ENCODE peak calls at places on chromosome 6, in nine cellular contexts. Q, M, J, F, D, V, G, H and C are unnamed samples.

GRCh38 chr6:51655517-51655916 is 431.9 kb downstream of the PKHD1 start:
- DNase-seq in Q (no peak), M (no peak), J (no peak), F (no peak), D (no peak), V (no peak), G (no peak), H (no peak), C (no peak)

GRCh38 chr6:148203281-148203925 is 139.2 kb upstream of the SASH1 start:
- DNase-seq in Q (no peak), M (no peak), J (peak; percentile 47), F (no peak), D (no peak), V (peak; percentile 97), G (no peak), H (no peak), C (no peak)

GRCh38 chr6:150599199-150600002 is at the start of gene PLEKHG1:
- DNase-seq in Q (peak; percentile 53), M (peak; percentile 78), J (peak; percentile 36), F (peak; percentile 59), D (peak; percentile 74), V (no peak), G (peak; percentile 92), H (peak; percentile 70), C (peak; percentile 76)

GRCh38 chr6:107676002-107676401 is 148.1 kb downstream of the SCML4 start:
- DNase-seq in Q (no peak), M (no peak), J (no peak), F (no peak), D (no peak), V (no peak), G (no peak), H (no peak), C (no peak)

GRCh38 chr6:4994741-4995140 is 9.1 kb downstream of the RPP40 start:
- DNase-seq in Q (no peak), M (no peak), J (no peak), F (no peak), D (no peak), V (no peak), G (no peak), H (no peak), C (no peak)

GRCh38 chr6:165774903-165775608 is 112.0 kb upstream of the PDE10A start:
- DNase-seq in Q (no peak), M (peak; percentile 51), J (peak; percentile 46), F (no peak), D (no peak), V (no peak), G (no peak), H (no peak), C (no peak)

GRCh38 chr6:29552512-29553051 is 7.0 kb downstream of the UBD start:
- DNase-seq in Q (no peak), M (no peak), J (peak; percentile 91), F (peak; percentile 34), D (no peak), V (peak; percentile 29), G (no peak), H (peak; percentile 55), C (no peak)

GRCh38 chr6:54981276-54981609 is 134.7 kb downstream of the FAM83B start:
- DNase-seq in Q (no peak), M (no peak), J (no peak), F (no peak), D (no peak), V (no peak), G (no peak), H (no peak), C (no peak)

GRCh38 chr6:98946877-98947410 is 802 bp downstream of the FBXL4 start:
- DNase-seq in Q (no peak), M (no peak), J (peak; percentile 28), F (peak; percentile 31), D (no peak), V (no peak), G (peak; percentile 70), H (peak; percentile 49), C (no peak)

GRCh38 chr6:37516076-37516919 is 16.6 kb upstream of the CCDC167 start:
- DNase-seq in Q (no peak), M (no peak), J (no peak), F (peak; percentile 79), D (no peak), V (no peak), G (peak; percentile 82), H (peak; percentile 58), C (no peak)

GRCh38 chr6:144477841-144478240 is 192.7 kb downstream of the UTRN start:
- DNase-seq in Q (no peak), M (no peak), J (no peak), F (no peak), D (no peak), V (no peak), G (no peak), H (no peak), C (no peak)

GRCh38 chr6:121879149-121879548 is 443.7 kb downstream of the GJA1 start:
- DNase-seq in Q (no peak), M (no peak), J (peak; percentile 86), F (no peak), D (no peak), V (peak; percentile 63), G (no peak), H (no peak), C (no peak)

GRCh38 chr6:83574783-83575182 is 62.4 kb downstream of the PRSS35 start:
- DNase-seq in Q (no peak), M (peak; percentile 6), J (no peak), F (no peak), D (no peak), V (no peak), G (no peak), H (no peak), C (no peak)

GRCh38 chr6:54493138-54493537 is 184.9 kb downstream of the TINAG start:
- DNase-seq in Q (no peak), M (no peak), J (peak; percentile 59), F (no peak), D (no peak), V (peak; percentile 51), G (no peak), H (no peak), C (no peak)

GRCh38 chr6:42012501-42013133 is 37.7 kb upstream of the TAF8 start:
- DNase-seq in Q (no peak), M (no peak), J (peak; percentile 32), F (no peak), D (no peak), V (no peak), G (no peak), H (no peak), C (no peak)

GRCh38 chr6:42009844-42010184 is 40.5 kb upstream of the TAF8 start:
- DNase-seq in Q (no peak), M (no peak), J (no peak), F (no peak), D (no peak), V (no peak), G (no peak), H (no peak), C (no peak)

GRCh38 chr6:42010909-42011308 is 39.4 kb upstream of the TAF8 start:
- DNase-seq in Q (no peak), M (no peak), J (no peak), F (no peak), D (no peak), V (no peak), G (no peak), H (no peak), C (no peak)

GRCh38 chr6:42007753-42008528 is 42.4 kb upstream of the TAF8 start:
- DNase-seq in Q (no peak), M (no peak), J (no peak), F (no peak), D (no peak), V (no peak), G (no peak), H (peak; percentile 59), C (no peak)

DNA sequence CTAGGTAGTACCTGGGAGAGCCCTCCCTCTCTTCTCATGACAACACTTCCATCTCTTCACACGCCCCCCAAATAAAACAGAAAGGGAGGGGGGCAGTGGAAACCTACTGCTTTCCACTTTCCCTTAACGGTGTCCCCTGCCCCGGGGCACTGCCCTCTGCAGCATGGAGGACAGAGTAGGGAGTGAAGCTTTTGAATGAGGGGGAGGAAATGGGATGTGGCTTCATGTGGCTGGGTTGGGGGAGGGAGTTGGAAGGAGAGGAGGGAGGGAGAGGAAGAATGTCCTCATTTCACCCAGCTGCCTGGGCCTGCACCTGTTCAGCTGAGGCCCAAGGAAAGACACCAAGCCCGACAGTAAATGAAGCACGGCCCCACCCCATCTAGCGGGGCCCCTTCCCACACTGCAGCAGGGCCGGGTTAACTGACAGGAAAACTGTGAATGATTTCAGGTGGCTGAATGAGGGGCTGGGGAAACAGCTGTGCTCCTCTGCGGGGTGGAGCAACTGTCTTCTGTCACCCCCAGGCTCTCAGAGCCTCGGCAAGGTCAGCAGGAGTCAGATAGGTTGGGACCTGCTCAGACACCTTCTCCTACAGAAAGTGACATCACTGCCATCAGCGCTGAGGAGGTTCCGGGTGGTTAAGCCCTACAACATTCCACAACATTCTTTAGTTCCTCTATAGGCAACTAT is 40.0 kb upstream of the TAF8 start:
- DNase-seq in Q (no peak), M (no peak), J (no peak), F (no peak), D (no peak), V (no peak), G (no peak), H (peak; percentile 97), C (no peak)
- TF ChIP-seq CTCF in Q (no peak), M (no peak), J (no peak), F (no peak), D (no peak), V (no peak), G (no peak), H (no peak), C (no peak)

DNA sequence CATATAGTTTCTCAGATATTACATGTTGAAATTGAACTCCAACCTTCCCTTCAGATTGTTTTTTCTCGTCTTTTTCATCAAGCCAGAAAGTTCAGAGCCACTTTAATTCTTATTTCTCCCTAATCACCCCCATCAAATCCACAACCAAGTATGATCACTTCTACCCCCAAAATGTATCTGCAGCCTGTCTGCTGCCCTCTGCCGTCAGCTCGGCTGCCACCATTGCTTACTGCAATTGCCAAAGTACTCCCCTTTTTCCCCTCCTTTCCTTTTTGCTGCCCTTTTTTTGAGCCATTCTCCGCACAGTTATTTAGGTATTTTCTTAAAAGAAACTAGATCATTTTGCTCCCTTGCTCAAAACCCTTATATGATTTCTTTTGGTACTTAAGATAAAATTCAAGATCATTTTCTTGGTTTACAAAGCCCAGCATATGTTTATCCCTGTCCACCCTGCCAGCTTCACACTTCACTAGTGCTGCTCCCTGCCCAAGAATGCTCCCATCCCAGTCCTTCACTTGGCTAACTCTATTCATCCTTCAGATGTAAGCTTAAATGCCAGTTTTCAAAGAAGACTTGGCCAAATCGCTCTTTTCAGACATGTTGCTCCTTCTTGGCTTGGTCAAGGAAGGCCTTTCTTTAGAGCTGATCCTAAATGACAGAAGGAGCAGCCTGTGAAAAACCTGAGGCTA is 63.6 kb downstream of the SH3BGRL2 start:
- DNase-seq in Q (no peak), M (no peak), J (no peak), F (no peak), D (no peak), V (no peak), G (no peak), H (no peak), C (no peak)
- TF ChIP-seq CTCF in Q (no peak), M (peak; percentile 23), J (peak; percentile 41), F (no peak), D (no peak), V (peak; percentile 41), G (no peak), H (no peak), C (no peak)

GRCh38 chr6:408599-409102 is 17.1 kb downstream of the IRF4 start:
- DNase-seq in Q (no peak), M (peak; percentile 56), J (peak; percentile 77), F (peak; percentile 61), D (no peak), V (no peak), G (no peak), H (peak; percentile 55), C (no peak)
- TF ChIP-seq CTCF in Q (peak; percentile 37), M (peak; percentile 35), J (peak; percentile 66), F (peak; percentile 64), D (peak; percentile 16), V (peak; percentile 30), G (no peak), H (peak; percentile 17), C (no peak)

GRCh38 chr6:158910484-158911075 is 89.4 kb downstream of the RSPH3 start:
- DNase-seq in Q (no peak), M (no peak), J (no peak), F (no peak), D (no peak), V (no peak), G (no peak), H (no peak), C (peak; percentile 36)
- TF ChIP-seq CTCF in Q (no peak), M (no peak), J (no peak), F (no peak), D (no peak), V (no peak), G (no peak), H (no peak), C (no peak)